ENCODE peak calls at places on chromosomes 1 and 21, in ten cellular contexts. G is nephron progenitor cell; E is CD8-positive, alpha-beta T cell; A is naive thymus-derived CD8-positive, alpha-beta T cell; N is occipital lobe; D is ovary; X is choroid plexus epithelial cell; C is activated naive CD4-positive, alpha-beta T cell treated with Interleukin-2 at 50 U/mL for 16 hours; Y is GF-D8; T is stimulated activated CD4-positive, alpha-beta T cell treated with anti-CD3 and anti-CD28 coated beads, Interleukin-4, amount 100 ng/mL, for 24 hours. P is an unnamed sample.

GRCh38 chr1:10161541-10162290 is 48.7 kb upstream of the KIF1B start:
- DNase-seq in C (no peak), E (no peak), D (no peak), N (no peak), Y (no peak), X (no peak), G (no peak), T (no peak), A (no peak), P (no peak)

GRCh38 chr1:47725000-47725731 is 272.0 kb downstream of the TRABD2B start:
- DNase-seq in Y (no peak), A (no peak), X (peak), N (no peak), C (no peak), E (no peak), G (peak), D (no peak), T (no peak), P (no peak)

GRCh38 chr1:31848381-31848897 is 32.6 kb upstream of the SPOCD1 start:
- DNase-seq in N (no peak), E (peak), X (no peak), A (peak), G (no peak), T (peak), C (peak), Y (no peak), D (no peak), P (no peak)

GRCh38 chr1:152078831-152079549 is 9.9 kb downstream of the TCHHL1 start:
- DNase-seq in T (no peak), E (no peak), C (no peak), G (no peak), A (no peak), X (no peak), N (no peak), D (no peak), Y (no peak), P (no peak)

GRCh38 chr1:11646317-11646716 is 7.9 kb downstream of the FBXO2 start:
- DNase-seq in Y (no peak), A (no peak), E (no peak), D (no peak), C (no peak), N (no peak), G (no peak), T (no peak), X (no peak), P (no peak)

GRCh38 chr1:2588661-2589330 is 2.2 kb downstream of the PRXL2B start:
- DNase-seq in G (no peak), E (no peak), C (no peak), X (no peak), N (no peak), D (peak), Y (no peak), A (no peak), T (no peak), P (no peak)

GRCh38 chr1:52553372-52554266 is 727 bp upstream of the TUT4 start:
- DNase-seq in C (peak), N (peak), E (peak), Y (peak), X (peak), G (peak), T (peak), D (peak), A (peak), P (peak)

GRCh38 chr1:203046984-203047630 is 20.8 kb downstream of the PPFIA4 start:
- DNase-seq in G (no peak), D (no peak), T (no peak), Y (no peak), N (no peak), E (no peak), C (no peak), A (no peak), X (peak), P (no peak)

GRCh38 chr1:62285984-62286481 is 33.2 kb downstream of the KANK4 start:
- DNase-seq in C (no peak), X (no peak), G (peak), D (no peak), N (no peak), Y (no peak), A (no peak), E (no peak), T (no peak), P (no peak)

GRCh38 chr1:219697667-219698066 is 84.8 kb upstream of the ZC3H11B start:
- DNase-seq in A (no peak), N (no peak), Y (no peak), D (no peak), C (no peak), G (no peak), T (no peak), E (no peak), X (no peak), P (no peak)

GRCh38 chr1:177384461-177384860 is 213.7 kb downstream of the BRINP2 start:
- DNase-seq in D (no peak), E (no peak), N (no peak), C (no peak), A (no peak), G (no peak), X (no peak), T (no peak), Y (no peak), P (no peak)

GRCh38 chr1:84698718-84699117 is 8.5 kb upstream of the SSX2IP start:
- DNase-seq in C (no peak), D (no peak), N (peak), Y (no peak), A (no peak), X (peak), E (no peak), T (no peak), G (no peak), P (no peak)

GRCh38 chr21:38965910-38966504 is 160.3 kb downstream of the ETS2 start:
- DNase-seq in C (no peak), T (no peak), Y (no peak), G (peak), A (no peak), N (no peak), E (no peak), X (peak), D (no peak), P (no peak)

GRCh38 chr1:166166701-166167394 is at the start of gene FAM78B:
- DNase-seq in A (peak), Y (no peak), X (peak), D (peak), C (peak), N (peak), G (peak), E (peak), T (peak), P (peak)

GRCh38 chr1:17789926-17790325 is 34.8 kb downstream of the ACTL8 start:
- DNase-seq in E (no peak), G (no peak), Y (no peak), X (no peak), T (no peak), C (no peak), N (no peak), A (no peak), D (no peak), P (no peak)

GRCh38 chr21:42468511-42469131 is 27.4 kb downstream of the RSPH1 start:
- DNase-seq in A (no peak), X (no peak), E (no peak), C (no peak), D (no peak), G (no peak), T (no peak), Y (peak), N (no peak), P (peak)

GRCh38 chr1:30731806-30732276 is 8.5 kb upstream of the MATN1 start:
- DNase-seq in E (no peak), A (no peak), G (no peak), X (no peak), N (no peak), C (no peak), T (no peak), D (no peak), Y (no peak), P (no peak)

GRCh38 chr1:228079601-228080263 is 2.8 kb upstream of the ARF1 start:
- DNase-seq in E (no peak), N (no peak), G (no peak), X (no peak), D (peak), T (no peak), A (no peak), Y (no peak), C (no peak), P (no peak)

GRCh38 chr1:150546294-150546937 is 2.8 kb upstream of the ADAMTSL4 start:
- DNase-seq in A (no peak), N (no peak), Y (no peak), D (no peak), X (no peak), C (no peak), T (no peak), G (no peak), E (no peak), P (no peak)

GRCh38 chr1:61746768-61747167 is 4.5 kb downstream of the PATJ start:
- DNase-seq in G (no peak), Y (no peak), E (no peak), A (no peak), N (no peak), X (peak), T (no peak), D (no peak), C (no peak), P (no peak)

GRCh38 chr1:108560143-108560429 is 186 bp downstream of the EEIG2 start:
- DNase-seq in X (no peak), C (no peak), T (no peak), N (no peak), D (peak), G (no peak), A (no peak), E (no peak), Y (no peak), P (no peak)

GRCh38 chr1:19350566-19350965 is 38.4 kb downstream of the SLC66A1 start:
- DNase-seq in C (no peak), N (no peak), E (no peak), G (no peak), Y (no peak), D (no peak), A (no peak), T (no peak), X (no peak), P (no peak)

GRCh38 chr1:21696931-21697330 is 27.8 kb upstream of the RAP1GAP start:
- DNase-seq in G (no peak), Y (no peak), N (no peak), A (no peak), C (no peak), T (no peak), E (no peak), X (no peak), D (no peak), P (no peak)